ENCODE peak calls at places on chromosomes 1 and 21, in four cellular contexts. M is hippocampal formation, V is left ventricle myocardium inferior, Z is cardiac septum. K is an unnamed sample.

GRCh38 chr1:224733021-224733911 is 117.1 kb downstream of the CNIH3 start:
- DNase-seq in M (no peak), Z (no peak), V (peak; percentile 19), K (no peak)

GRCh38 chr1:199954701-199955100 is 72.8 kb upstream of the NR5A2 start:
- DNase-seq in M (no peak), Z (no peak), V (no peak), K (no peak)

GRCh38 chr1:53478186-53478585 is 19.0 kb downstream of the DMRTB1 start:
- DNase-seq in M (no peak), V (no peak), Z (no peak), K (no peak)

GRCh38 chr1:206442101-206442500 is 28.2 kb upstream of the IKBKE start:
- DNase-seq in M (no peak), Z (no peak), V (no peak), K (no peak)

GRCh38 chr1:21050031-21050430 is 126.7 kb downstream of the EIF4G3 start:
- DNase-seq in M (no peak), V (no peak), Z (no peak), K (no peak)

GRCh38 chr21:27813750-27814149 is 846.9 kb upstream of the ADAMTS5 start:
- DNase-seq in V (peak; percentile 14), Z (no peak), M (peak; percentile 80), K (peak; percentile 77)

GRCh38 chr1:216805233-216805632 is 82.0 kb upstream of the ESRRG start:
- DNase-seq in Z (no peak), V (no peak), M (no peak), K (no peak)

GRCh38 chr1:47782414-47783165 is 214.6 kb downstream of the TRABD2B start:
- DNase-seq in M (no peak), V (no peak), Z (no peak), K (no peak)

GRCh38 chr1:16464917-16465625 is 24.5 kb downstream of the NECAP2 start:
- DNase-seq in V (no peak), Z (no peak), M (no peak), K (no peak)

GRCh38 chr1:205356424-205357151 is at the start of gene KLHDC8A:
- DNase-seq in V (no peak), Z (no peak), M (peak; percentile 33), K (peak; percentile 38)

GRCh38 chr1:54800899-54801759 is at the start of gene TTC22:
- DNase-seq in M (no peak), V (no peak), Z (peak; percentile 89), K (no peak)

GRCh38 chr1:9234223-9235122 is at the start of gene H6PD:
- DNase-seq in M (peak; percentile 57), Z (peak; percentile 93), V (peak; percentile 88), K (peak; percentile 74)

GRCh38 chr1:45359882-45360513 is 19.8 kb upstream of the MUTYH start:
- DNase-seq in V (peak; percentile 48), Z (no peak), M (peak; percentile 86), K (peak; percentile 77)

GRCh38 chr1:7857951-7858350 is 5.1 kb upstream of the UTS2 start:
- DNase-seq in Z (no peak), V (no peak), M (no peak), K (no peak)

GRCh38 chr1:113452921-113453770 is 62.8 kb downstream of the MAGI3 start:
- DNase-seq in V (no peak), Z (no peak), M (peak; percentile 16), K (peak; percentile 43)

GRCh38 chr1:2611621-2612437 is 21.0 kb downstream of the MMEL1 start:
- DNase-seq in V (no peak), Z (peak; percentile 36), M (no peak), K (no peak)

GRCh38 chr21:44834951-44835646 is 17.2 kb upstream of the SUMO3 start:
- DNase-seq in V (no peak), M (no peak), Z (no peak), K (no peak)

K was measured in head of caudate nucleus.